ENCODE peak calls at places on chromosomes 7 and 10, in four cellular contexts. C is HCT116, M is K562, P is HepG2. G is an unnamed sample.

GRCh38 chr10:7686351-7687171 is 16.6 kb upstream of the ITIH2 start:
- DNase-seq in P (peak), C (no peak), M (no peak), G (no peak)

GRCh38 chr7:42278360-42278759 is 41.4 kb upstream of the GLI3 start:
- DNase-seq in P (no peak), M (no peak), C (no peak), G (no peak)

GRCh38 chr7:155831807-155832524 is 19.7 kb upstream of the SHH start:
- DNase-seq in P (peak), C (no peak), M (no peak), G (no peak)

GRCh38 chr7:54336800-54337199 is 205.4 kb upstream of the VSTM2A start:
- DNase-seq in C (no peak), P (no peak), M (no peak), G (no peak)

GRCh38 chr10:122815458-122815857 is 30.2 kb downstream of the CUZD1 start:
- DNase-seq in C (no peak), M (no peak), P (no peak), G (no peak)

GRCh38 chr7:17298840-17299476 is 506 bp downstream of the AHR start:
- DNase-seq in P (no peak), C (no peak), M (no peak), G (peak)

GRCh38 chr7:24995466-24995865 is 15.5 kb upstream of the OSBPL3 start:
- DNase-seq in M (no peak), C (no peak), P (no peak), G (no peak)

GRCh38 chr7:6248581-6248980 is 23.8 kb downstream of the CYTH3 start:
- DNase-seq in P (no peak), M (no peak), C (no peak), G (no peak)

GRCh38 chr7:10815546-10815945 is 158.1 kb upstream of the PHF14 start:
- DNase-seq in M (no peak), P (no peak), C (no peak), G (no peak)

GRCh38 chr7:129514683-129515082 is 12.4 kb downstream of the SMKR1 start:
- DNase-seq in M (no peak), C (no peak), P (no peak), G (no peak)

GRCh38 chr10:48282829-48283228 is 8.3 kb upstream of the FRMPD2 start:
- DNase-seq in C (no peak), M (no peak), P (no peak), G (no peak)

GRCh38 chr10:52232561-52233350 is 81.3 kb upstream of the DKK1 start:
- DNase-seq in P (peak), M (no peak), C (no peak), G (peak)

GRCh38 chr7:131242123-131242650 is 85.5 kb upstream of the MKLN1 start:
- DNase-seq in C (no peak), P (no peak), M (no peak), G (no peak)

GRCh38 chr10:45353176-45353575 is 20.8 kb upstream of the ALOX5 start:
- DNase-seq in P (no peak), M (peak), C (no peak), G (no peak)

GRCh38 chr10:33267708-33268107 is 66.8 kb downstream of the NRP1 start:
- DNase-seq in P (no peak), M (no peak), C (no peak), G (no peak)

GRCh38 chr10:33262871-33263270 is 71.6 kb downstream of the NRP1 start:
- DNase-seq in P (no peak), M (no peak), C (no peak), G (no peak)

GRCh38 chr10:33263453-33263852 is 71.0 kb downstream of the NRP1 start:
- DNase-seq in M (no peak), C (no peak), P (no peak), G (no peak)

GRCh38 chr10:33260403-33261239 is 73.8 kb downstream of the NRP1 start:
- DNase-seq in M (no peak), P (no peak), C (no peak), G (peak)

DNA sequence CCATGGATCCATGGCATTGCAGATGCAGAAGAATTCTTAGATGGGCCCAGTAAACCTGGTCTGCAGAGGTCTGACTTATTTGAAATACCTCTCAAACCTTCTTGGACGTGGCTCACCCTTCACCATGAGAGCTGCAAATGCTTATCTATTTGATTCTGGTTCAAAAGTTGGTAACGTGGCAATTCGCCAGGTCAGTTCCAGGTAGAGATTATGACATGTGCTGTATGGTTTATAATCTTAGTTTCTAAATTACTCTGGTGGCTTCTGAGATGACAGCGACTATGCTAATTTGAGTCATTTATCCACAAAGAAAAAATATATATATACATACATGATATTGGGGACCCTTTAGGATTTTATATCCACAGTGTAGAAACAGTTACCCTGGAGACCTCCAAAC is 68.8 kb downstream of the NRP1 start:
- DNase-seq in M (no peak), C (no peak), P (no peak), G (no peak)
- TF ChIP-seq ELF1 in M (no peak), C (no peak), P (no peak), G (no peak)

DNA sequence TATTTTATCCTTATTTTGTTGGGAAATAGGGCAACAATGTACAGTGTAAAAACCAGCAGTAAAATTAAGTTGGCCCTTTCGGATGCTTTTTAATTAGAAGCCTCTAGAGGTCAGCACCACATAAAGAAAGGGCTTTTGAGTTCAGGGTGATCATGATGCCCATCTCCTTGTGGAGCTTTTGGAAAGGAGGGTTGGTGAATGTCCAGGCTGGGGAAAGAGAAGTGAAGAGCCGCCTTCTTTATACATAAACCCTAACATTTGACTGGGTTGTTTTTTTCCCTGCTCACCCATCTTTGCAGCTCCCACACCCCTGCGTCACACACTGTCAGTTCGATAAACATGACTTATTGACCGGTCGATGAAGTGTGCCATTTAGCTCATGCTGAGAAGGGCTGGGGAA is 29.8 kb downstream of the MTURN start:
- DNase-seq in P (peak), M (peak), C (peak), G (peak)
- TF ChIP-seq ELF1 in P (no peak), M (no peak), C (no peak), G (no peak)

DNA sequence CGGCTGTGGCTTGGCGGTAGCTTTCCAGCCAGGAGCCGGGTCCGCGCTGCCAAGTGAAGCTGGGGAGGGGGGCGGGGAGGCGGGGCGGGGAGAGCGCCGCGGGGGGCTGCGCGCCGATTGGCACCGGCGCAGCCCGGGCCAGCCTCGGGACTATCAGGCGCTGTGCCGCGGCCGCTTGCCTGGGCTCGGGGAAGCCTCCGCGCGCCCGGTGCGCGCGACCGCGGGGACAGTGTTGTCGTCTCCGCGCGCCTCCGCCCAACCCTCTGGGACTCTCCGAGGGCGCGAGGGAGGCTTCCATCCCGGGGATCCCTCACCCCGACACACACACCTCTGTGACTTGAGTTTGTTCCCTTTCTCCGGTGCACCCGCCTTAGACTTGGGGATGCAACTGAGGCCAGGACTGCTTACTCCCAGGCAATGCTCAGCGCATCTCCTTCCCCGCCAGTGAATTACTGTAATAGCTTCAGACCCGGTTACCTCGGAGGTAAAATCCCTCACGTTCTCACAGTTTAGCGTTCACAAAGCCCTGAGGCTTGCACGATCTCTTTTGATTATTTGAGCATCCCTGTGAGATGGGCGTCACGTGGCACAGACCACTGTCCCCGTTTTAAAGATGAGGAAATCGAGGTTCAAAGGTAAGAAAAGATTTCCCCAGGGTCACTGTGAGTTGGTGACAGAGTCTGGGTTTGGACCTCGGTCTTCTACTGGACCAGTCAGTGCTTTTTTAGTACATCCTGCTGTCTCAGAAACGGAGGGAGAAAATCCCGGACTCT is at the start of gene NKX1-2:
- DNase-seq in C (peak), M (no peak), P (no peak), G (peak)
- TF ChIP-seq ELF1 in C (no peak), M (no peak), P (no peak), G (no peak)

GRCh38 chr10:18505719-18506118 is 145.7 kb downstream of the NSUN6 start:
- DNase-seq in C (no peak), P (no peak), M (no peak), G (no peak)

GRCh38 chr10:18501198-18501597 is 150.2 kb downstream of the NSUN6 start:
- DNase-seq in P (no peak), C (no peak), M (no peak), G (no peak)

GRCh38 chr10:18500576-18500975 is 150.8 kb downstream of the NSUN6 start:
- DNase-seq in M (no peak), C (no peak), P (no peak), G (no peak)

GRCh38 chr10:18501610-18502009 is 149.8 kb downstream of the NSUN6 start:
- DNase-seq in C (no peak), M (no peak), P (no peak), G (no peak)

DNA sequence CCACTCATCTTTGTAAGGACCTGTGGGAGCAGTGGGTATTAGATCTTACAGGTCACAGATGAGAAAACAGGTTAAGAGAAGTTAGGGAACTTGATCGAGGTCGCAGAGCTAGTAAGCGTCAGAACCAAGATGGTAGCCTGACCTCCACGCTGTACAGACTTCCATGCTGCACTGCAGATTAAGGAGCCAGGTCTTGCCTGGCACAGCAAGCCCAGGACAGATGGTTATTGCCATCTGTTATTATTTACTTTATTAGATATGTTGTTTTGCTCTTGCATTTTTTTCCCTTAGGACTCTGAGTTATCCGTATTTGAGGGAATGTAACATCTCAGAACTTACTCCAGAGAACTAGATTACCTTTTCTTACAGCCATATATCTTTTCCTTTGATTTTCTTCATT is 147.2 kb downstream of the NSUN6 start:
- DNase-seq in P (no peak), C (no peak), M (no peak), G (no peak)
- TF ChIP-seq ELF1 in P (no peak), C (no peak), M (no peak), G (no peak)

GRCh38 chr10:75040576-75040975 is 70.9 kb upstream of the SAMD8 start:
- DNase-seq in P (no peak), C (no peak), M (no peak), G (no peak)
- TF ChIP-seq ELF1 in P (no peak), C (no peak), M (no peak), G (no peak)

DNA sequence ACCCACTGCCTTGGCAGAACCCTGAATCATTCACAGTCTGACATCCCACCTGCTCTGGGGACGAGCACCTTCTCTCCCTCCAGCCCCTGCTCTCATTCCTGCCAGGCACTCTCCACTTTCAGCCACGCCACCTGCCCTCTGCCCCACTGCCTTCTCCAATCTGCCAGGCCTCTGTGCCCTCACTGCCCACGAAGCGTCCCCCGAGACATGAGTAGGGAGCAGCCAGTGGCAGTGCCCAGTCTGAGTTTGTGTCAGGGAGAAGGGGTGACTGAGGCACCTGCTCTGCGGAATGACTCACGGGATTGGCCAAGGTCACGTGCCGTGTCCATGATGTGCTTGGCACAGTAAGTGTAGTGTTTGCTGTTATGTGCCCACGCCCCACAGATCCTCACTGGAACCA is 215.2 kb upstream of the PPP2R2D start:
- DNase-seq in M (no peak), C (no peak), P (no peak), G (no peak)
- TF ChIP-seq ELF1 in M (no peak), C (no peak), P (no peak), G (no peak)

GRCh38 chr7:44403176-44403759 is 77.9 kb upstream of the CAMK2B start:
- DNase-seq in C (no peak), M (no peak), P (no peak), G (no peak)

GRCh38 chr7:44411306-44411705 is 79.2 kb downstream of the NUDCD3 start:
- DNase-seq in P (no peak), M (no peak), C (no peak), G (no peak)

GRCh38 chr7:44403775-44404174 is 78.4 kb upstream of the CAMK2B start:
- DNase-seq in M (no peak), C (no peak), P (no peak), G (no peak)

DNA sequence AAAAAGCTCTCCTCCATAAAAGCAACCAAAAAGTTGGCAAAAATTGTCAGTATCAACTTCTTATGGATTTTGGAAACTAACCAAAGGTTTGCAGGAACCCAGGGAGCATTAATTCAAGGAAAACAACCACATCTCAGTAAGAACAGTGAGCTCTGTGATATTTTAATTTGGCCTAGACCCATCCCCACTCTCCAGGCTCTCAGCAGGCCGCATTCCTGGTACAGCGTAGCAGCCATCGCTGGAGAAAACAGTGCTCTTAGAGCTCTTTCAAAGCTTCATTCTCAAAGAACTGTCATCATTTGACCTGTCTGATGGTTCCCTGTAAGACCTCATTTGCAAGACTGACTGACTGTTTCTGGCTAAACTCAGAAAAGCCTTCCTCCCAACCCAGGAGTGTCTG is 81.9 kb downstream of the NUDCD3 start:
- DNase-seq in P (no peak), C (no peak), M (no peak), G (no peak)
- TF ChIP-seq ELF1 in P (no peak), C (no peak), M (no peak), G (no peak)

DNA sequence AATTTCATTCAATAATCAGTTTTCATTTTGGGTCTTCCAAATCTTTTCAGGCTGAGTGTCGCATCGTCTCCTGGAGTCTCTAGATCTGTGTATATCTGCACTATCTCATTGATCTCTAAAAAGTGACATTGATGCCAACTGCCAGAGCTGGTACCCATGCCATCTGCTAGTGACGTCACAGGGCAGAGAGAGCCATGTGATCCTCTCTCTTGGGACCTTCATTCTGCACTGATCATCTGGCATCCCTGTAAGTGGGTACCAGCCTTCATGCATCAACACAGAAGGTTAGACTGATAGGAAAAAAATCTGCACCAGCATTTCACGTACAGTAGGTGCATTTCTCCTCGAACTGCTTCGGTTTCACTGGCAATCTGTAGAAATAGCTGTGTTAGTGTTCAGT is at the start of gene NEUROD6:
- DNase-seq in C (no peak), M (no peak), P (no peak), G (no peak)
- TF ChIP-seq ELF1 in C (no peak), M (no peak), P (no peak), G (no peak)